ENCODE peak calls at places on chromosomes 16 and 17, in nine cellular contexts. X is heart left ventricle, Z is A549, G is transverse colon, P is esophagus muscularis mucosa, K is tibial nerve, E is gastrocnemius medialis, N is stomach, A is esophagus squamous epithelium. W is an unnamed sample.

GRCh38 chr16:19213885-19214284 is 45.8 kb downstream of the SYT17 start:
- DNase-seq in A (no peak), X (no peak), G (no peak), P (no peak), Z (peak; percentile 33), E (no peak), N (no peak), K (no peak), W (no peak)

GRCh38 chr16:11379420-11379819 is 34.2 kb downstream of the RMI2 start:
- DNase-seq in Z (no peak), A (no peak), P (no peak), N (peak; percentile 54), G (no peak), E (no peak), X (peak; percentile 12), K (no peak), W (peak; percentile 61)

GRCh38 chr17:47192549-47192948 is 3.5 kb upstream of the CDC27 start:
- DNase-seq in A (no peak), K (no peak), P (no peak), N (no peak), G (no peak), E (no peak), X (no peak), Z (no peak), W (no peak)

GRCh38 chr16:56667581-56668571 is at the start of gene MT1G:
- DNase-seq in K (no peak), X (peak; percentile 56), P (no peak), Z (no peak), A (no peak), N (peak; percentile 87), G (peak; percentile 74), E (no peak), W (peak; percentile 91)

GRCh38 chr17:50206604-50207293 is 5.3 kb upstream of the COL1A1 start:
- DNase-seq in K (peak; percentile 43), G (peak; percentile 35), E (no peak), N (no peak), Z (no peak), P (no peak), A (no peak), X (peak; percentile 69), W (no peak)

GRCh38 chr16:83619381-83620150 is 188.2 kb upstream of the HSBP1 start:
- DNase-seq in X (no peak), P (peak; percentile 87), N (no peak), K (no peak), A (no peak), E (no peak), Z (no peak), G (no peak), W (no peak)

GRCh38 chr17:83067718-83068261 is 11.6 kb upstream of the METRNL start:
- DNase-seq in Z (peak; percentile 54), P (no peak), K (no peak), N (no peak), A (no peak), E (peak; percentile 6), X (peak; percentile 9), G (no peak), W (peak; percentile 12)

GRCh38 chr16:85682516-85682915 is 6.2 kb downstream of the GINS2 start:
- DNase-seq in A (no peak), G (no peak), N (no peak), K (no peak), E (peak; percentile 47), P (no peak), X (no peak), Z (no peak), W (no peak)

GRCh38 chr16:12901204-12901596 is 198 bp upstream of the SHISA9 start:
- DNase-seq in Z (no peak), X (no peak), P (no peak), E (no peak), K (no peak), N (no peak), A (no peak), G (no peak), W (no peak)

GRCh38 chr17:31008374-31009035 is 37.7 kb downstream of the RNF135 start:
- DNase-seq in A (no peak), G (peak; percentile 64), N (peak; percentile 65), K (no peak), P (no peak), Z (no peak), E (peak; percentile 12), X (peak; percentile 63), W (peak; percentile 62)

GRCh38 chr16:69727916-69728270 is 1.5 kb upstream of the NQO1 start:
- DNase-seq in P (no peak), K (no peak), E (no peak), Z (no peak), X (peak; percentile 39), G (no peak), A (no peak), N (peak; percentile 85), W (no peak)

GRCh38 chr16:12583237-12583897 is 220.3 kb downstream of the CPPED1 start:
- DNase-seq in E (no peak), N (no peak), K (no peak), A (no peak), X (no peak), P (no peak), Z (no peak), G (no peak), W (no peak)

GRCh38 chr17:9151091-9151490 is 129.8 kb downstream of the NTN1 start:
- DNase-seq in N (no peak), K (no peak), P (no peak), X (no peak), A (no peak), G (no peak), Z (no peak), E (no peak), W (peak; percentile 21)

GRCh38 chr17:43878260-43879082 is 28.9 kb downstream of the MPP2 start:
- DNase-seq in P (no peak), N (peak; percentile 75), X (peak; percentile 69), E (peak; percentile 50), K (peak; percentile 34), G (peak; percentile 82), Z (peak; percentile 87), A (no peak), W (peak; percentile 67)

GRCh38 chr17:43913584-43913983 is 6.2 kb upstream of the MPP2 start:
- DNase-seq in P (no peak), E (no peak), X (no peak), G (no peak), A (no peak), K (no peak), N (no peak), Z (no peak), W (no peak)

GRCh38 chr16:83953796-83954576 is 946 bp downstream of the OSGIN1 start:
- DNase-seq in K (no peak), N (no peak), E (peak; percentile 55), Z (peak; percentile 72), P (no peak), G (no peak), X (no peak), A (no peak), W (peak; percentile 38)

GRCh38 chr17:34146440-34147043 is 108.5 kb upstream of the CCL2 start:
- DNase-seq in G (peak; percentile 73), A (no peak), P (no peak), E (no peak), K (no peak), N (peak; percentile 74), X (peak; percentile 47), Z (peak; percentile 61), W (peak; percentile 76)

GRCh38 chr17:7351665-7352558 is at the start of gene KCTD11:
- DNase-seq in N (peak; percentile 97), G (peak; percentile 95), K (peak; percentile 88), P (peak; percentile 96), Z (peak; percentile 91), A (no peak), X (peak; percentile 95), E (peak; percentile 91), W (peak; percentile 93)

GRCh38 chr17:47741109-47741792 is 8.2 kb downstream of the TBX21 start:
- DNase-seq in N (peak; percentile 23), X (no peak), Z (no peak), P (no peak), K (no peak), G (no peak), E (no peak), A (no peak), W (no peak)

GRCh38 chr16:76931186-76931585 is 259.8 kb upstream of the MON1B start:
- DNase-seq in Z (no peak), N (no peak), P (no peak), E (no peak), K (no peak), A (no peak), X (no peak), G (no peak), W (no peak)

DNA sequence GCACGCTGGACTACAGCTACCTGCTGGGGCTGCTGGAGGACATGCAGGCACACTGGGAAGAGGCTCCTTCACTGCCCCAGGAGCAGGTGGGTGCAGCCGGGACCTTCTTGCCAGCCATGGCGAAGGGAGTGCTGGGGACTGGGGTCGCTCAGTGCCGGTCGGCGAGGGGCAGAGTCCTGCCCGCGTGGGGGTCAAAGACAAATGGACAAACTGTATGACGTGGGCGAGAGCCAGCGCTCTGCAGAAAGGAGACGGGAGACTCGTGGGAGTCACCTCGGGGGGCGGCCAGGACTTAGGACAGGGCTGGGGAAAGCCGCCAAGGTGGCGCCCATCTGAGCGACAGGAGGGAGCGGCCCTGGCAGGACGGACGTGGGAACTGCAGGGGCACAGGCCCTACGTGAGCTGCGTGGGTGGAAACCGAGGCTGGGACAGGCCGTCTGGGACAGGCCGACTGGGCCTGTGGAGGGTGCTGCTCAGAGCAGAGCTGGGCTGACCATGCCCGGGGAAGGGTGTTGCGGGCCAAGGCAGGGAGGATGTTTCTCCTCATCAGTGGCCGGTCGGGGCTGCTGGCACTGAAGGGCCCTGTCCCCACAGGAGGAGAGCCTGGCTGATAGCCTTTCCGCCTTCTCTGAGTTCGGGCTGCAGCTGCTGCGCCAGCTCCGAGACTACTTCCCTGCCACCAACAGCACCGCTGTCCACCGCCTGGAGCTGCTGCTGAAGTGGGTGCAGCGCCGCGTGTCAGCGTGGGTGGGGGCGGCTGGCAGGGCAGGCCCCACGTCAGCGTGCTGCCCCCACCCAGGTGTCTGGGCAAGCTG is 8.0 kb downstream of the TSR3 start:
- DNase-seq in E (no peak), X (no peak), N (no peak), Z (no peak), G (no peak), K (no peak), P (no peak), A (no peak), W (no peak)
- TF ChIP-seq POLR2A in E (no peak), X (no peak), N (no peak), Z (no peak), G (peak; percentile 55), K (no peak), P (no peak), A (no peak), W (no peak)

GRCh38 chr17:81040791-81041337 is 5.9 kb downstream of the BAIAP2 start:
- DNase-seq in G (no peak), N (no peak), K (no peak), A (no peak), E (no peak), Z (peak; percentile 45), P (no peak), X (no peak), W (no peak)
- TF ChIP-seq POLR2A in G (no peak), N (no peak), K (no peak), A (no peak), E (no peak), Z (no peak), P (no peak), X (no peak), W (no peak)

GRCh38 chr16:1973461-1974156 is 1.8 kb downstream of the TBL3 start:
- DNase-seq in E (no peak), G (no peak), A (no peak), N (no peak), X (no peak), K (no peak), P (no peak), Z (no peak), W (peak; percentile 12)
- TF ChIP-seq POLR2A in E (no peak), G (no peak), A (no peak), N (no peak), X (no peak), K (no peak), P (no peak), Z (no peak), W (no peak)

GRCh38 chr17:79457889-79458288 is 153.0 kb downstream of the RBFOX3 start:
- DNase-seq in E (no peak), A (no peak), P (no peak), X (no peak), Z (no peak), N (no peak), G (no peak), K (no peak), W (no peak)
- TF ChIP-seq POLR2A in E (no peak), A (no peak), P (no peak), X (no peak), Z (no peak), N (no peak), G (no peak), K (no peak), W (no peak)

W was measured in body of pancreas.